ENCODE peak calls at places on chromosomes 12 and 14, in seven cellular contexts. A, K, B, Y, X, Z and I are unnamed samples. For H3K36me3 and H3K4me1, the result is how much of the 10 kb centered on the place peaks cover.

GRCh38 chr14:95327558-95328374 is 8.1 kb upstream of the CLMN start:
- DNase-seq in X (no peak), K (no peak), A (no peak), Y (no peak), Z (no peak), B (no peak), I (no peak)

GRCh38 chr14:94643316-94644101 is 31.3 kb downstream of the SERPINA3 start:
- DNase-seq in X (no peak), K (no peak), Y (no peak), B (no peak), Z (no peak), A (no peak), I (no peak)

GRCh38 chr14:95935228-95935822 is 58.7 kb downstream of the TUNAR start:
- DNase-seq in B (peak), Y (no peak), K (no peak), X (no peak), A (peak), Z (no peak), I (peak)

GRCh38 chr14:55327179-55327578 is 56.0 kb downstream of the FBXO34 start:
- DNase-seq in X (no peak), A (no peak), K (no peak), Y (no peak), B (no peak), Z (no peak), I (no peak)

GRCh38 chr12:16030729-16031128 is 119.6 kb downstream of the DERA start:
- DNase-seq in X (no peak), Y (no peak), K (no peak), Z (no peak), B (no peak), A (no peak), I (no peak)

GRCh38 chr14:22847661-22848341 is 11.4 kb downstream of the MMP14 start:
- DNase-seq in K (no peak), B (no peak), A (peak), X (no peak), Y (no peak), Z (no peak), I (no peak)

GRCh38 chr12:4562034-4562657 is at the start of gene DYRK4:
- DNase-seq in K (no peak), Z (peak), B (peak), A (peak), Y (peak), X (peak), I (peak)

GRCh38 chr12:24364921-24365320 is 415.5 kb upstream of the SOX5 start:
- DNase-seq in Y (no peak), K (no peak), A (no peak), B (no peak), Z (no peak), X (no peak), I (no peak)

GRCh38 chr12:95918194-95918993 is 24.0 kb downstream of the CCDC38 start:
- DNase-seq in X (no peak), A (peak), Y (no peak), Z (no peak), K (peak), B (peak), I (no peak)

GRCh38 chr14:33997611-33998010 is 46.7 kb upstream of the EGLN3 start:
- DNase-seq in Y (no peak), K (no peak), Z (no peak), B (no peak), A (no peak), X (no peak), I (no peak)

GRCh38 chr14:55715889-55716288 is 135.9 kb downstream of the KTN1 start:
- DNase-seq in A (peak), Z (no peak), K (no peak), Y (no peak), B (no peak), X (no peak), I (no peak)

GRCh38 chr14:22502007-22502406 is 87.0 kb downstream of the DAD1 start:
- DNase-seq in A (no peak), B (no peak), X (no peak), K (no peak), Z (peak), Y (peak), I (no peak)

GRCh38 chr12:67193705-67194104 is 75.5 kb upstream of the CAND1 start:
- DNase-seq in A (peak), K (no peak), Z (no peak), Y (no peak), B (no peak), X (no peak), I (peak)

GRCh38 chr14:102335163-102335562 is 15.6 kb downstream of the ZNF839 start:
- DNase-seq in K (no peak), Y (no peak), A (no peak), X (no peak), Z (no peak), B (no peak), I (no peak)
- H3K36me3 ChIP-seq in K (under half), Y (half or more), A (under half), X (under half), Z (under half), B (under half), I (under half)

DNA sequence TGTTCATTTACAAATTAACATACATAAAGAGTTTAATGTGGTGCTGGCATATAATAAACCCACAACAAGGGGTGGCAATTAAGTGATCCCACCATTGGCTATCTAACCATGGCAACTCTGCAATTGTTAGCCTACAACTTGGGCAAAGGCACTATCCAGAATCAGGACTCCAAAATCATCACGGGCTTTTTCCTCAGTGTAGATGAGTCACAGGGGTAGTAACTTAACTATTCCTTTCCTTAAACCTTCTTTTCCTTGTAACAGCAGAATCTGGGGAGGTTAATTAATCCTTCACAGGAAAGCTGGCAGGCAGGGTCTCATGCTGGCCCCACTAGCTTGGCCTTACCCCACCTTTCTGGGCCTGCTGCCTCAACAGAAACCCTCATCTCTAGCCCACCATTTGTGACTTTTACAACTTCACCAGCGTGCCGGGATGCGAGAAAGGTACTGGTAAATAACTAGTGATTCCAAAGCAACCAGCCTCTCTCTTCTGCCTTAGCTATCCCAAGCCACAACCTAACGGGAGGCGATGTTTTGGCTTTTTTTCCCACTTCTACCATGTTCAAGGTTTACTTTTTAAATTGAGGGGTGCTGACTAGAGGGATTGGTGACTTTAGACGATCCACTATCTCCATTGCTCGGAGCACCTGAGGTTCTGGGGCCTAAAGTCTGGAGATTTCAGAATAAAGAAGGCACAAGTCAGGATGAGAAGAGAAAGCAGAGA is 744 bp downstream of the ATP5MC2 start:
- DNase-seq in Z (no peak), X (no peak), B (no peak), Y (no peak), K (no peak), A (no peak), I (no peak)
- H3K4me1 ChIP-seq in Z (under half), X (under half), B (under half), Y (half or more), K (under half), A (under half), I (under half)

GRCh38 chr14:50762931-50763300 is 68.0 kb downstream of the NIN start:
- DNase-seq in B (no peak), K (no peak), Z (no peak), X (no peak), Y (no peak), A (no peak), I (no peak)
- H3K36me3 ChIP-seq in B (under half), K (under half), Z (under half), X (under half), Y (half or more), A (under half), I (under half)

GRCh38 chr14:69672372-69672771 is 61.0 kb downstream of the SUSD6 start:
- DNase-seq in X (no peak), Z (no peak), A (no peak), K (no peak), Y (no peak), B (no peak), I (no peak)

GRCh38 chr14:69674546-69675245 is 63.3 kb downstream of the SUSD6 start:
- DNase-seq in A (no peak), B (no peak), K (no peak), X (no peak), Y (no peak), Z (no peak), I (no peak)

GRCh38 chr14:69675246-69675583 is 63.8 kb downstream of the SUSD6 start:
- DNase-seq in A (no peak), Z (no peak), K (no peak), Y (peak), X (no peak), B (no peak), I (no peak)

GRCh38 chr14:69673099-69673498 is 61.7 kb downstream of the SUSD6 start:
- DNase-seq in B (no peak), Y (no peak), K (no peak), A (no peak), Z (no peak), X (no peak), I (no peak)

DNA sequence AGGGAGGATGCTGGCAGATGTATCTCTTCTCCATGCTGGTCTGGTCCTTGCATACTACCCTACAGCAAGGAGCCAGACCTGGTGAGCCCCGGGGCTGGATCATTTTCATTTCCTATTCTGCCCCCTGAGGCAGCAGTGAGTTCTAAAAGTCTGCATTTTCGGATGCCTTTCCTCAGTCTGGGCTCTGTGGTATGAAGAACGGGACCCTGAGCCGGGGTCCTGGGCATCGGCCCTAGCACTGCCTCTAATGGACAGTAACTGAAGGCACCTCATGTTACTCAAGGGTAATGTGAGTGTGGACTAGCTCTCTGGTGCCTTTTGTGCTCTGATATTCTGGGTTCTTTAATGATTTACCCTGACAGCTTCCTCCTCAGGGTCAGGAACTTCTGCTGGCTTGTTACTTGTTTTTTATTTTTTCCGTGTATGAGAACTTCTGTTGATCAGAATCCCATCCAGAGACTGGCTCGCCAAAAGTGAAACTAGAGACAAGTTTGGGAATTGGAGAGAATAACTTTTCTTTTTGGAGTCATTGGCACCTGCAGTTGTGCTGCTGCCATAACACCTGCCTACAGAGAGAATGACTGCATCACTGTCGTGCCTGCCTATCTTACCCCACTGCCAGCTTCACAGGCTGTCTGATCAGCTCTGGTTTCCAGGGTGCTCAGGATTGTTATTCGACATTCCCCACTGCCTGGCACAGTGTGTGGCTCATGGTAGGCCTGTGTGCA is 62.3 kb downstream of the SUSD6 start:
- DNase-seq in K (no peak), B (no peak), X (no peak), Y (no peak), Z (no peak), A (no peak), I (no peak)
- H3K4me1 ChIP-seq in K (under half), B (half or more), X (under half), Y (half or more), Z (half or more), A (under half), I (under half)

GRCh38 chr12:11853126-11853525 is 203.7 kb downstream of the ETV6 start:
- DNase-seq in B (no peak), A (no peak), K (no peak), Z (no peak), X (no peak), Y (no peak), I (no peak)
- H3K36me3 ChIP-seq in B (under half), A (under half), K (under half), Z (under half), X (under half), Y (under half), I (under half)

GRCh38 chr14:99186956-99187690 is 84.9 kb downstream of the BCL11B start:
- DNase-seq in B (no peak), X (no peak), K (no peak), Z (no peak), A (no peak), Y (no peak), I (no peak)
- H3K4me1 ChIP-seq in B (under half), X (under half), K (under half), Z (under half), A (under half), Y (under half), I (under half)

GRCh38 chr12:119762619-119763018 is 94.7 kb downstream of the PRKAB1 start:
- DNase-seq in Y (no peak), Z (no peak), B (no peak), X (no peak), K (no peak), A (no peak), I (no peak)
- H3K36me3 ChIP-seq in Y (under half), Z (under half), B (under half), X (under half), K (under half), A (under half), I (under half)

DNA sequence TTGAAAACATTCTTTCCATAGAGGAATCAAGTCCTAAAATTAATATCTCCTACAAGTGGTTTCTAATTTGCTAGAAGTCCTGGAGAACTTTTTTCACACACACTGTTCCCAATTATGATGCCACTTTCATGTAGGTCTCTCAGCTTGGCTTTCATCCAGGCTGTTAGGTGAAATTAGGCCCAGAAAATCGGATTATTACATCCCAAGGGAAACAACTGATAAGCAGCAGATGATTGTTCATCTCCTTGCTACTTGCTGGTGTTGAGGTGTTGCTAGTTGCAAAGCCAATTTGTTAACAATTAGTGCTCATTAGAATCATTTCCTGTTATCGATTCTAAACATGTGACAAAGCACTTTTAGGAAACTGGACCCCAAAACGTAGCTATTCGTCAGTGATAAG is 248.0 kb downstream of the PDZRN4 start:
- DNase-seq in Z (no peak), A (no peak), Y (no peak), B (no peak), K (no peak), X (no peak), I (no peak)
- H3K4me1 ChIP-seq in Z (under half), A (under half), Y (under half), B (under half), K (under half), X (under half), I (under half)

GRCh38 chr12:103353913-103354312 is 141.9 kb downstream of the C12orf42 start:
- DNase-seq in B (no peak), Y (no peak), X (no peak), Z (no peak), K (no peak), A (no peak), I (no peak)
- H3K36me3 ChIP-seq in B (under half), Y (under half), X (under half), Z (under half), K (under half), A (under half), I (under half)